ENCODE peak calls at places on chromosomes 4 and X, in five cellular contexts. N is immature natural killer cell; Z is activated naive CD4-positive, alpha-beta T cell treated with anti-CD3 and anti-CD28 coated beads, Interleukin-2, amount 10 ng/mL, durations not matched to agents 7 days and 5 days; L is NCI-H2081; O is fibroblast of pulmonary artery. K is an unnamed sample.

GRCh38 chrX:45184211-45184610 is 16.5 kb downstream of the DIPK2B start:
- DNase-seq in N (no peak), O (no peak), L (no peak), Z (no peak), K (no peak)

GRCh38 chr4:95551653-95552052 is 2.9 kb upstream of the UNC5C start:
- DNase-seq in O (no peak), N (no peak), Z (no peak), L (no peak), K (no peak)

GRCh38 chrX:2928127-2928582 is 984 bp downstream of the ARSD start:
- DNase-seq in N (peak; percentile 16), O (no peak), Z (peak; percentile 19), L (no peak), K (no peak)

GRCh38 chrX:12906392-12906791 is at the start of gene TLR8:
- DNase-seq in L (no peak), N (no peak), Z (no peak), O (no peak), K (no peak)

GRCh38 chrX:56813318-56813837 is 84.3 kb downstream of the NBDY start:
- DNase-seq in L (no peak), Z (peak; percentile 64), O (peak; percentile 81), N (peak; percentile 86), K (no peak)

GRCh38 chrX:24243692-24244091 is 70.2 kb downstream of the SUPT20HL2 start:
- DNase-seq in N (no peak), O (peak; percentile 12), Z (no peak), L (no peak), K (no peak)

GRCh38 chr4:53920116-53920515 is 144.3 kb downstream of the CHIC2 start:
- DNase-seq in N (no peak), Z (no peak), O (peak; percentile 29), L (no peak), K (no peak)

GRCh38 chrX:39527045-39527444 is 570.7 kb downstream of the BCOR start:
- DNase-seq in L (no peak), N (no peak), O (peak; percentile 53), Z (no peak), K (peak; percentile 21)

GRCh38 chr4:129364747-129365452 is 268.9 kb downstream of the C4orf33 start:
- DNase-seq in N (no peak), L (no peak), O (no peak), Z (no peak), K (no peak)

GRCh38 chrX:132435222-132435621 is 53.6 kb downstream of the MBNL3 start:
- DNase-seq in L (no peak), O (peak; percentile 33), Z (no peak), N (no peak), K (no peak)

GRCh38 chr4:101345596-101346311 is 1.6 kb downstream of the PPP3CA start:
- DNase-seq in L (peak; percentile 26), N (peak; percentile 77), O (peak; percentile 55), Z (peak; percentile 74), K (peak; percentile 36)

GRCh38 chr4:124253080-124253479 is 459.5 kb downstream of the ANKRD50 start:
- DNase-seq in O (no peak), N (no peak), L (peak; percentile 77), Z (no peak), K (no peak)